ENCODE peak calls at places on chromosome 12, in four cellular contexts. J is lower lobe of right lung, G is fibroblast of the aortic adventitia, S is astrocyte of the spinal cord. E is an unnamed sample.

GRCh38 chr12:130070017-130070653 is 92.1 kb upstream of the FZD10 start:
- DNase-seq in J (no peak), G (no peak), S (no peak), E (no peak)

GRCh38 chr12:1529862-1530591 is 64.4 kb downstream of the FBXL14 start:
- DNase-seq in G (no peak), J (no peak), S (no peak), E (no peak)

GRCh38 chr12:12024958-12025682 is 45.6 kb upstream of the BCL2L14 start:
- DNase-seq in J (no peak), G (no peak), S (no peak), E (no peak)

GRCh38 chr12:104604070-104604994 is 147.6 kb downstream of the CHST11 start:
- DNase-seq in G (peak; percentile 97), S (peak; percentile 94), J (peak; percentile 83), E (peak; percentile 97)

GRCh38 chr12:100955139-100955538 is 160.6 kb downstream of the ANO4 start:
- DNase-seq in J (no peak), G (peak; percentile 70), S (peak; percentile 90), E (no peak)

GRCh38 chr12:10715491-10715890 is 7.6 kb downstream of the YBX3 start:
- DNase-seq in G (no peak), S (no peak), J (no peak), E (no peak)

GRCh38 chr12:123398177-123398916 is 14.4 kb downstream of the KMT5A start:
- DNase-seq in J (no peak), G (peak; percentile 95), S (peak; percentile 81), E (peak; percentile 87)

GRCh38 chr12:112464605-112465004 is 45.9 kb downstream of the PTPN11 start:
- DNase-seq in J (no peak), S (no peak), G (no peak), E (no peak)

GRCh38 chr12:79674629-79675028 is 16.1 kb downstream of the PAWR start:
- DNase-seq in S (peak; percentile 55), G (peak; percentile 49), J (no peak), E (peak; percentile 77)

GRCh38 chr12:113424915-113425823 is 3.0 kb downstream of the SDSL start:
- DNase-seq in G (peak; percentile 61), J (peak; percentile 69), S (peak; percentile 58), E (peak; percentile 60)

GRCh38 chr12:125408718-125409117 is 343.5 kb downstream of the AACS start:
- DNase-seq in J (no peak), G (no peak), S (no peak), E (no peak)

GRCh38 chr12:78183854-78184253 is 353.2 kb downstream of the NAV3 start:
- DNase-seq in J (no peak), S (no peak), G (peak; percentile 34), E (no peak)

GRCh38 chr12:108543642-108544041 is 17.3 kb downstream of the SART3 start:
- DNase-seq in J (no peak), G (no peak), S (no peak), E (no peak)

GRCh38 chr12:3680919-3681594 is 71.9 kb downstream of the CRACR2A start:
- DNase-seq in G (peak; percentile 33), J (no peak), S (peak; percentile 24), E (peak; percentile 25)

DNA sequence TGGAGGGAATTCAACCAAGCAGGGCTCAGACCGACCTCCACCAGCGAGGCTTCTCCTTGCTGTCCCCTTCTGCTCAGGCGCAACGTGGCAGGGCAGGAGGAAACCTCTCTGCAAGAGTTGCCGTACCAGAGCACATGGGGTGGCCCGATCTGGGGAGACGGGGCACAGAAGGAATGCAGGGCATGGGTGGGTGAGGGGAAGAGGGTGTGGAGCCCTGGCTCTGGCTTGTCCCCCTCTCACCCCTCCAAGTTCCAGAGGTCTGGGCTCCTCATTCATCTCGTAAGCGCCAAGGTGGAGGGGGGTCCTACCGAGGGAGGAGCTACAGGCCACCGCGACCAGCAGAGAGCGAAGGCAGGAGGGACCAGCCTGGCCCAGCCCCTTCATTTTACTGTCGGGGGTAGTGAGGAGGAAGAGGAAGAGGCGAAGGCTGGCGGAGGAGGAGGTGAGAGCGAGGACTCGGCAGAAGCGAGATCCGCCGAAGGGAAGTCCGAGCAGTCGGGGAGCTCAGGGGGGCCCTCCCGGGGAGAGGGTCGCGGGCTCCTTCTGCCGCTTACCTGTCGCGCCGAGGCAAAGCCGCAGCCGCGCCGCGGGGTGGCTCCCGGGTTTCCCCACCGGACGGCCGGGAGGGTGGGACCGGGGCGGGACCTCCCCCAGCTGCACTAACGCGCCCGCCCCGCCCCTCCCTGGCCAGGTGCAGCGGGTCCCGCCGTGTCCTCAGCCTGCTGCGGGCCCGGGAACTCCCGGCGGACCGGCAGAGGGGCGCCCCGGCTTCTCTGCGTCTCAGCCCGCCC is at the start of gene GALNT6:
- DNase-seq in G (no peak), S (no peak), J (peak; percentile 69), E (no peak)
- H3K4me3 ChIP-seq in G (peak within 1 kb of the TSS; percentile 50), S (peak within 1 kb of the TSS; percentile 52), J (peak within 1 kb of the TSS; percentile 70), E (peak within 1 kb of the TSS; percentile 62)

DNA sequence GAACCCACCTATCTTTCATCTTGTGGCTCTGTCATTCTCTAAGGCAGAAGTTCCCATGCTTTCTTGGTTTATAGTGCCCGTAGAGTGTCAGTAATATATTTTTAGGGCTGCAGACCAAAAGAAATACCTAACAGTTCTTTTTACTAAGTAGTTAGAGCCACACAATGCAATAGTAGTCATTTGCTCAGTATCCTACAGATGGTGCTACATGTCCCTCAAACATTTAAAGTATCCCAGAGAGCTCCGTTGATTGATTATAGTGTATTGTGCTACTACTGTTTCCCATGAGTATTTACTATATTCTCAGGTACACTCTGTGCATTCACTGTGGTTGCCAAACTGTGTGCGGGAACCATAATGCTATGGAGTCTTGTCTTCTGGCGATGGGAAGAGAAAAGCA is 4.7 kb upstream of the PLBD1 start:
- DNase-seq in G (no peak), J (no peak), S (no peak), E (no peak)
- TF ChIP-seq CTCF in G (no peak), J (no peak), S (no peak), E (no peak)

GRCh38 chr12:58530421-58531067 is 389.8 kb downstream of the LRIG3 start:
- DNase-seq in S (peak; percentile 85), G (peak; percentile 78), J (no peak), E (peak; percentile 91)
- H3K4me3 ChIP-seq in S (no peak overlapping the region), G (peak overlapping the region; percentile 27), J (no peak overlapping the region), E (no peak overlapping the region)

GRCh38 chr12:85390281-85390680 is 110.3 kb downstream of the ALX1 start:
- DNase-seq in J (no peak), S (no peak), G (no peak), E (no peak)

GRCh38 chr12:85392508-85392907 is 112.5 kb downstream of the ALX1 start:
- DNase-seq in J (no peak), G (no peak), S (no peak), E (no peak)

DNA sequence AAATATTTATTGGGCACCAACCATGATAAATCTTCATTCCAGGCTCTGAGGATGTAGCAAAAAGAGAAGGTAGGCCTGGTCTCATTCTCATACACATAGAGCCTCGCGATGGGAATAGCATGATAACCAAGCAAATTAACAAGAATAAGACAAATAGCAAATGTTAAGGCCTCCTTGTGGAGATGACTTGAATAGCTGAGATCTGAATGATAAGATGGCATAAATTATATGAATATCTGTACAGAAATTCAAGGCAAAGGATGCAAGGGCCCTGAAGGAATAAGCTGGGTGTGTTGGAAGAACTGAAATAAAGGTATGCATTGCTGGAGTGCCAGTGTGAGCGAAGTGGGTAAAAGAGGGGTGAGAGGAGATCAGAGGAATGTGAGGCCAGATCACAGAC is 114.8 kb downstream of the ALX1 start:
- DNase-seq in S (no peak), G (no peak), J (no peak), E (no peak)
- TF ChIP-seq CTCF in S (no peak), G (no peak), J (no peak), E (peak; percentile 9)

GRCh38 chr12:27085654-27086053 is 3.3 kb upstream of the C12orf71 start:
- DNase-seq in J (no peak), G (no peak), S (no peak), E (no peak)

GRCh38 chr12:27081668-27082091 is 698 bp downstream of the C12orf71 start:
- DNase-seq in S (no peak), G (peak; percentile 32), J (no peak), E (peak; percentile 54)

DNA sequence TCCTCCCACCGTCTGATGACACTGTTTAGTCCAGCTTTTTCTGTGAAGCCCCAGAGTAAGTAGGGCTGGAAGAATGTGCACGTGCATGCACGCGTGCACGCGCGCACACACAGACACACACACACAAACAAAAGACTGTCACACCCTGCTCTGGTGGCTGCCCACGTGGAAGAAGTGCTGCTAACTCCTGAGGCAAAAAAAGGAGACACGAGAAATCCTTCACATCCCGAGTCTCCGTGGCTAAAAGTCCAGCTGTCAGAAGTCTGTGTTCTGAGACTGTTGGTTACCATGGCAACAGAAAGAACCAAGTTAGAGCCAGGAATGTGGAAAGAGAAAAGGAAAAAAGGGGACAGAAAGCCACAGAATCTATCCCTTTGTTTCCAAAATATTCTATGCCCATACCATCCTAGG is 1.5 kb upstream of the C12orf71 start:
- DNase-seq in J (no peak), S (peak; percentile 67), G (peak; percentile 74), E (peak; percentile 66)
- H3K4me3 ChIP-seq in J (no peak overlapping the region), S (peak overlapping the region; percentile 21), G (peak overlapping the region; percentile 18), E (peak overlapping the region; percentile 24)

GRCh38 chr12:49012739-49013138 is 5.8 kb downstream of the PRKAG1 start:
- DNase-seq in S (no peak), G (peak; percentile 70), J (no peak), E (no peak)

GRCh38 chr12:49017764-49018281 is 753 bp downstream of the PRKAG1 start:
- DNase-seq in S (no peak), G (no peak), J (no peak), E (peak; percentile 50)

GRCh38 chr12:49018282-49019119 is at the start of gene PRKAG1:
- DNase-seq in G (peak; percentile 96), S (peak; percentile 98), J (peak; percentile 98), E (peak; percentile 98)

GRCh38 chr12:49013403-49013802 is 5.2 kb downstream of the PRKAG1 start:
- DNase-seq in S (no peak), G (no peak), J (no peak), E (no peak)

GRCh38 chr12:49014547-49014946 is 4.0 kb downstream of the PRKAG1 start:
- DNase-seq in J (no peak), S (peak; percentile 9), G (peak; percentile 81), E (peak; percentile 46)
- TF ChIP-seq CTCF in J (no peak), S (peak; percentile 37), G (peak; percentile 63), E (peak; percentile 44)

DNA sequence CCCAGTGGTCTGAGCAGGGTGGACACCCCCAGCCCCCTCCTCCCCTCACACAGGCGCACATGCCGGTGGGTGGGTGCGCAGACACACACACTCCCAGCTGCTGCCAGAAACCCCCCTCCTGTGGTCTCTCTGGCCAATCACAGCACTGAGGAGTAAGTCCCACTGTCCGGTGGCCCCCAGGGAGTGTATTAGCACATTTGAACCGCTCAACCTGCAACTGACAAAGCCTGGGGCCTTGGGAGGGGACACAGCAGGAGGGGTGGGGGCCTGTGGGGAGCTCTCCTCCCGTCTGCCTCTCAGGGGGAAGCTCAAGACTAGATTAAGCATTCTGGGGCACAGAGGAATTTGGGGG is 11.7 kb downstream of the FIGNL2 start:
- DNase-seq in J (no peak), S (no peak), G (no peak), E (no peak)
- H3K4me3 ChIP-seq in J (no peak overlapping the region), S (no peak overlapping the region), G (no peak overlapping the region), E (no peak overlapping the region)

GRCh38 chr12:109948382-109948781 is 47.8 kb downstream of the GIT2 start:
- DNase-seq in G (peak; percentile 37), S (no peak), J (no peak), E (no peak)
- TF ChIP-seq CTCF in G (no peak), S (no peak), J (no peak), E (no peak)

GRCh38 chr12:109833307-109834189 is at the start of gene TRPV4:
- DNase-seq in J (no peak), G (peak; percentile 25), S (peak; percentile 17), E (peak; percentile 36)
- H3K4me3 ChIP-seq in J (peak within 1 kb of the TSS; percentile 47), G (peak within 1 kb of the TSS; percentile 71), S (peak within 1 kb of the TSS; percentile 49), E (peak within 1 kb of the TSS; percentile 64)